ENCODE peak calls at places on chromosomes 3 and 15, in seven cellular contexts. R is CD8-positive, alpha-beta T cell; Q is stomach; L is lower leg skin; C is IMR-90; J is coronary artery; T is AG10803. U is an unnamed sample.

GRCh38 chr3:195060531-195061385 is 210.2 kb downstream of the XXYLT1 start:
- DNase-seq in R (no peak), Q (no peak), L (no peak), C (no peak), J (no peak), T (no peak), U (no peak)

GRCh38 chr3:21620511-21621395 is 130.3 kb downstream of the ZNF385D start:
- DNase-seq in R (no peak), Q (no peak), L (no peak), C (no peak), J (no peak), T (no peak), U (no peak)

GRCh38 chr3:43162573-43163084 is 56.8 kb upstream of the POMGNT2 start:
- DNase-seq in R (peak; percentile 27), Q (no peak), L (no peak), C (no peak), J (no peak), T (no peak), U (no peak)

GRCh38 chr3:55501905-55502304 is 14.8 kb upstream of the WNT5A start:
- DNase-seq in R (no peak), Q (no peak), L (no peak), C (peak; percentile 55), J (no peak), T (peak; percentile 47), U (no peak)

GRCh38 chr15:96322401-96323249 is 7.9 kb upstream of the NR2F2 start:
- DNase-seq in R (no peak), Q (no peak), L (no peak), C (no peak), J (peak; percentile 77), T (no peak), U (peak; percentile 10)

GRCh38 chr3:95319921-95320494 is 1257.1 kb downstream of the NSUN3 start:
- DNase-seq in R (no peak), Q (no peak), L (no peak), C (no peak), J (no peak), T (no peak), U (peak; percentile 7)

GRCh38 chr15:85620321-85621044 is 174.2 kb downstream of the KLHL25 start:
- DNase-seq in R (no peak), Q (no peak), L (peak; percentile 50), C (peak; percentile 73), J (no peak), T (peak; percentile 90), U (peak; percentile 82)

GRCh38 chr3:58188921-58189451 is 21.8 kb downstream of the DNASE1L3 start:
- DNase-seq in R (no peak), Q (no peak), L (no peak), C (no peak), J (no peak), T (no peak), U (no peak)

GRCh38 chr3:195760345-195760983 is 39.7 kb downstream of the MUC20 start:
- DNase-seq in R (no peak), Q (no peak), L (no peak), C (no peak), J (no peak), T (no peak), U (no peak)

GRCh38 chr3:54047568-54047967 is 74.8 kb upstream of the CACNA2D3 start:
- DNase-seq in R (no peak), Q (no peak), L (no peak), C (no peak), J (no peak), T (no peak), U (peak; percentile 72)

GRCh38 chr3:11494131-11494916 is 149.4 kb downstream of the VGLL4 start:
- DNase-seq in R (no peak), Q (no peak), L (no peak), C (no peak), J (no peak), T (no peak), U (no peak)

GRCh38 chr3:133890037-133890436 is 5.6 kb downstream of the RAB6B start:
- DNase-seq in R (no peak), Q (no peak), L (no peak), C (no peak), J (no peak), T (no peak), U (no peak)

GRCh38 chr3:42148086-42148842 is 57.1 kb downstream of the TRAK1 start:
- DNase-seq in R (no peak), Q (no peak), L (no peak), C (no peak), J (no peak), T (no peak), U (no peak)

GRCh38 chr3:45552773-45553371 is 41.7 kb upstream of the LIMD1 start:
- DNase-seq in R (no peak), Q (no peak), L (no peak), C (no peak), J (no peak), T (no peak), U (no peak)
- TF ChIP-seq CTCF in R (no peak), Q (no peak), L (no peak), C (no peak), J (no peak), T (no peak), U (no peak)

GRCh38 chr3:51779137-51779536 is at the start of gene IQCF6:
- DNase-seq in R (no peak), Q (no peak), L (no peak), C (no peak), J (no peak), T (no peak), U (no peak)
- H3K4me3 ChIP-seq in R (no peak within 1 kb of the TSS), Q (no peak within 1 kb of the TSS), L (no peak within 1 kb of the TSS), C (no peak within 1 kb of the TSS), J (no peak within 1 kb of the TSS), T (no peak within 1 kb of the TSS), U (no peak within 1 kb of the TSS)

DNA sequence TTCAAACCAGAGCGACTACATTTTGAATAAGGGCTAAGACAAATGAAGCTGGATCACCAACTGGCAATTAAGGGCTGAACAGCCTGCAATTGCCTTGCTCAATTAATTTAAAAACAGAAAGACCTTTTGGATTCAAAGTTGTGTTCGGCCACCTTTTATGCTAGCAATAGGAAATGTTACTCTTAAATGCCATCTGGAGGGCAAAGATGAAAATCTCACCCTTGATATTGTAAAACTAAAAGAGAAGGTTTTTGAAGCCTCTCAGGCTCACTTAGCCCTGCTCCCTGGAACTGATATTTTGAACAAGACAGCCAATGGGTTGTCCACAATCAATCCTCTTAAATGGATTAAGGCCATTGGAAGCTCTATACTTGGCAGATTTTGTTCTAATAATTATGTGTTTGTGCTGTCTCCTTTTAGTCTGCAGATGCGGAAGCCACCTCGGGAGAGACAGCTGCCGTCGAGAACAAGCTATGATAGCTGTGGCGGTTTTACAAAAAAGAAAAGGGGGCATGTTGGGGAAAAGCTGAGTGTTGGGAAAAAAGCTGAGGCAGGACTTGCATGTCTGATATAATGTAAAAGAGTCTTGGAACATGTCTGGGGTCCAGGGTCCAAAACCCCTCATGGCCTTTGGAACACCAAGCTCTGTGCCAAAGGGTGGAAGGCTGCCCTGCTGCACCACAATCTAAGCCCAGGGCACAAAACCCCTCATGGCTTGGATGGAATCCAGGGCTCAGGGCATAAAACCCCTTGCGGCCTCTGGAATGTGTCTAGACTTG is 44.4 kb downstream of the ACAD9 start:
- DNase-seq in R (no peak), Q (no peak), L (no peak), C (no peak), J (no peak), T (no peak), U (no peak)
- TF ChIP-seq CTCF in R (peak; percentile 34), Q (no peak), L (no peak), C (no peak), J (no peak), T (no peak), U (no peak)

DNA sequence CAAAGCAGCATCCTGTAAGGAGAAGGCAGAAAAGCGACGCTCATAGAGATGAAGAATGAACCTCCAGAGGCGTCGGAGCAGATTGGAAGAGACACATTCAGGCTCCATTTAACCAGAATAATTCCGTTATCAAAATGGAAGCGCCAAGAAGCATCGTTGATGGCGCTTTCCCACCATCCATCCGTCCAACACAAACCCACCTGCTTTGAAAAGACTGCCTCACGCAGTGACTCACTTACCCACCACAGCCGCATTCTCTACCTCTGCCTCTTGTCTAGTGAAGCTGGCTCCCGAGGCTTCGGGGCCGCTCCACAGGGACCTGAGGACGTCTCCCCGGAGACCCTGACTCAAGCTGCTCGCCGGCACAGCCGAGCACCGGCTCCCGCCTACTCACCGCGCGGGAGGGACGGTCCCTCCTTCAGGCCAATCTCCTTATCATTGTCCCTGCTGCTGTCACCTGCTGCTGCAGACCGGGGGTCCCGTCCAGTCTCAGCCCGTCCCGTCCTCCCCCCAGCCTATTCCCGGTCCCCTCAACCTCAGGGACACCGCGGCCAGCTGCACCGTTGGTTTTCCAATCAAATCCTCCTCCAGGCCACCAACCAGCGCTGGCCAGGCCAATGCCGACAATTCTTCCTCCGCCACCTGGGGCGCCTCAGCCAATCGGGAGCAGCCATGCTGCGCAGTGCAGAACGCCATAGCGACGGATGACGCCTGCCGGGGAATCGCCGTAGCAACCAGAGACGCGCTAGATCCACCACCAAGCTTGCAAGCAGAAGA is at the start of gene NEK10:
- DNase-seq in R (peak; percentile 87), Q (peak; percentile 94), L (peak; percentile 87), C (peak; percentile 85), J (peak; percentile 91), T (peak; percentile 73), U (peak; percentile 93)
- H3K4me3 ChIP-seq in R (peak within 1 kb of the TSS; percentile 89), Q (peak within 1 kb of the TSS; percentile 64), L (peak within 1 kb of the TSS; percentile 30), C (peak within 1 kb of the TSS; percentile 58), J (peak within 1 kb of the TSS; percentile 78), T (peak within 1 kb of the TSS; percentile 66), U (peak within 1 kb of the TSS; percentile 77)

GRCh38 chr3:149129326-149130123 is at the start of gene HPS3:
- DNase-seq in R (peak; percentile 52), Q (peak; percentile 95), L (peak; percentile 84), C (peak; percentile 85), J (peak; percentile 92), T (peak; percentile 85), U (peak; percentile 87)
- TF ChIP-seq CTCF in R (no peak), Q (no peak), L (no peak), C (no peak), J (no peak), T (no peak), U (no peak)

GRCh38 chr15:77342767-77343166 is 77.1 kb downstream of the PEAK1 start:
- DNase-seq in R (no peak), Q (no peak), L (no peak), C (no peak), J (no peak), T (no peak), U (no peak)

GRCh38 chr15:77347197-77347596 is 72.7 kb downstream of the PEAK1 start:
- DNase-seq in R (no peak), Q (no peak), L (no peak), C (no peak), J (no peak), T (no peak), U (peak; percentile 26)

DNA sequence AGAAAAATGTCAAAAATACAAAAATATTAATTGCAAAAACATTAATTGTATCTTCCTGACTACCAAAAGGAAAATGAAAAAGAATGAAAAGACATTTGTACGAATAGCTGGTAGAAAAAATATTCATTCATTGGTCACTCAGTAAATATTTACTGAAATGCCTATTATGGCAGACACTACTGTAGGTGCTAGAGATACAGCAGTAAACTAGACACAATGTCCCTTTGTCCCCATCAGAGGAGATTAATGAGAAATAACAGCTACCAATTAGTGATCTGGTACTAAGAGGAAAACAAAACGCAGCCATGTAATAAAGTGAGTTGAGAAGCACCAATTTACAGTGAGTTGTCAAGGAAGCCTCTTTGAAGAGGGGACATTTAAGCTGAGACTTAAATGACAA is 73.3 kb downstream of the PEAK1 start:
- DNase-seq in R (no peak), Q (no peak), L (no peak), C (no peak), J (no peak), T (no peak), U (no peak)
- H3K4me3 ChIP-seq in R (no peak overlapping the region), Q (no peak overlapping the region), L (no peak overlapping the region), C (no peak overlapping the region), J (no peak overlapping the region), T (no peak overlapping the region), U (no peak overlapping the region)

U was measured in fibroblast of pulmonary artery.